ENCODE peak calls at places on chromosomes 16 and 17, in nine cellular contexts. V is NCI-H1048; A is stimulated activated CD8-positive, alpha-beta memory T cell treated with anti-CD3 and anti-CD28 coated beads, Interleukin-15, amount 100 ng/mL, for 1 hour; G is NCI-H1436; C is GM23338; M is stimulated activated naive CD8-positive, alpha-beta T cell treated with anti-CD3 and anti-CD28 coated beads, Interleukin-15, amount 100 ng/mL, for 72 hours; P is colonic mucosa; K is H7; J is EL. L is an unnamed sample.

GRCh38 chr17:27357236-27357635 is 63.3 kb downstream of the WSB1 start:
- DNase-seq in V (no peak), A (no peak), G (no peak), C (no peak), M (no peak), P (no peak), K (no peak), J (no peak), L (no peak)

GRCh38 chr17:16293918-16294317 is 59.4 kb downstream of the CENPV start:
- DNase-seq in V (no peak), A (no peak), G (no peak), C (no peak), M (no peak), P (peak), K (no peak), J (no peak), L (no peak)

GRCh38 chr17:57457188-57457587 is 200.9 kb downstream of the MSI2 start:
- DNase-seq in V (no peak), A (no peak), G (no peak), C (no peak), M (no peak), P (no peak), K (no peak), J (no peak), L (no peak)

GRCh38 chr16:88558457-88559442 is 11.5 kb upstream of the ZC3H18 start:
- DNase-seq in V (no peak), A (no peak), G (peak), C (peak), M (no peak), P (peak), K (peak), J (peak), L (no peak)

GRCh38 chr16:61901689-61902088 is 134.5 kb downstream of the CDH8 start:
- DNase-seq in V (no peak), A (no peak), G (no peak), C (no peak), M (no peak), P (no peak), K (no peak), J (no peak), L (no peak)

GRCh38 chr17:62859146-62859545 is 51.0 kb upstream of the MARCHF10 start:
- DNase-seq in V (no peak), A (no peak), G (no peak), C (no peak), M (no peak), P (no peak), K (no peak), J (peak), L (no peak)

GRCh38 chr17:50094753-50095616 is at the start of gene PDK2:
- DNase-seq in V (peak), A (peak), G (peak), C (peak), M (peak), P (peak), K (peak), J (peak), L (peak)

GRCh38 chr17:73879987-73880386 is 235.7 kb upstream of the SDK2 start:
- DNase-seq in V (no peak), A (no peak), G (no peak), C (no peak), M (no peak), P (no peak), K (no peak), J (no peak), L (no peak)

GRCh38 chr17:28729950-28730330 is 1.4 kb downstream of the NEK8 start:
- DNase-seq in V (no peak), A (no peak), G (no peak), C (no peak), M (no peak), P (no peak), K (no peak), J (no peak), L (no peak)

GRCh38 chr17:67272312-67273050 is 27.5 kb upstream of the HELZ start:
- DNase-seq in V (no peak), A (no peak), G (no peak), C (peak), M (no peak), P (no peak), K (peak), J (no peak), L (no peak)

GRCh38 chr16:51757124-51757470 is 606.0 kb upstream of the SALL1 start:
- DNase-seq in V (no peak), A (no peak), G (no peak), C (no peak), M (no peak), P (no peak), K (peak), J (no peak), L (no peak)

GRCh38 chr16:68645494-68646388 is 631 bp downstream of the CDH3 start:
- DNase-seq in V (no peak), A (no peak), G (no peak), C (peak), M (peak), P (peak), K (peak), J (no peak), L (no peak)

GRCh38 chr17:155576-155975 is 18.2 kb downstream of the SCGB1C2 start:
- DNase-seq in V (no peak), A (no peak), G (no peak), C (no peak), M (no peak), P (no peak), K (no peak), J (no peak), L (no peak)

GRCh38 chr17:19382581-19383444 is 4.2 kb downstream of the MFAP4 start:
- DNase-seq in V (no peak), A (no peak), G (no peak), C (no peak), M (no peak), P (no peak), K (no peak), J (no peak), L (no peak)